ENCODE peak calls at places on chromosomes 7 and 10, in ten cellular contexts. One of them, this sample, is unnamed.

GRCh38 chr10:65419629-65420028 is 1506.2 kb upstream of the LRRTM3 start:
- DNase-seq in pancreas: no peak
- DNase-seq in substantia nigra: no peak
- DNase-seq in AG04450: no peak
- DNase-seq in CD4-positive, alpha-beta T cell: no peak
- DNase-seq in tibial artery: no peak
- DNase-seq in right lobe of liver: no peak
- DNase-seq in fibroblast of lung: no peak
- DNase-seq in suprapubic skin: no peak
- DNase-seq in OCI-LY7: no peak
- DNase-seq in this sample: no peak

GRCh38 chr10:52818019-52818418 is 45.4 kb upstream of the MBL2 start:
- DNase-seq in pancreas: no peak
- DNase-seq in substantia nigra: no peak
- DNase-seq in AG04450: no peak
- DNase-seq in CD4-positive, alpha-beta T cell: no peak
- DNase-seq in tibial artery: no peak
- DNase-seq in right lobe of liver: no peak
- DNase-seq in fibroblast of lung: peak
- DNase-seq in suprapubic skin: no peak
- DNase-seq in OCI-LY7: peak
- DNase-seq in this sample: peak

GRCh38 chr7:47153571-47153970 is 428.3 kb downstream of the TNS3 start:
- DNase-seq in pancreas: peak
- DNase-seq in substantia nigra: no peak
- DNase-seq in AG04450: no peak
- DNase-seq in CD4-positive, alpha-beta T cell: no peak
- DNase-seq in tibial artery: no peak
- DNase-seq in right lobe of liver: peak
- DNase-seq in fibroblast of lung: no peak
- DNase-seq in suprapubic skin: no peak
- DNase-seq in OCI-LY7: peak
- DNase-seq in this sample: no peak

GRCh38 chr10:69438531-69439349 is 12.5 kb upstream of the TSPAN15 start:
- DNase-seq in pancreas: no peak
- DNase-seq in substantia nigra: no peak
- DNase-seq in AG04450: no peak
- DNase-seq in CD4-positive, alpha-beta T cell: no peak
- DNase-seq in tibial artery: no peak
- DNase-seq in right lobe of liver: no peak
- DNase-seq in fibroblast of lung: peak
- DNase-seq in suprapubic skin: peak
- DNase-seq in OCI-LY7: no peak
- DNase-seq in this sample: no peak

GRCh38 chr7:139452948-139453672 is 30.4 kb downstream of the KLRG2 start:
- DNase-seq in pancreas: no peak
- DNase-seq in substantia nigra: no peak
- DNase-seq in AG04450: no peak
- DNase-seq in CD4-positive, alpha-beta T cell: no peak
- DNase-seq in tibial artery: no peak
- DNase-seq in right lobe of liver: no peak
- DNase-seq in fibroblast of lung: peak
- DNase-seq in suprapubic skin: no peak
- DNase-seq in OCI-LY7: no peak
- DNase-seq in this sample: no peak

GRCh38 chr10:111936143-111936542 is 247.4 kb downstream of the GPAM start:
- DNase-seq in pancreas: no peak
- DNase-seq in substantia nigra: no peak
- DNase-seq in AG04450: no peak
- DNase-seq in CD4-positive, alpha-beta T cell: no peak
- DNase-seq in tibial artery: no peak
- DNase-seq in right lobe of liver: no peak
- DNase-seq in fibroblast of lung: no peak
- DNase-seq in suprapubic skin: no peak
- DNase-seq in OCI-LY7: no peak
- DNase-seq in this sample: no peak

GRCh38 chr7:46685051-46685450 is 764.0 kb upstream of the IGFBP3 start:
- DNase-seq in pancreas: peak
- DNase-seq in substantia nigra: no peak
- DNase-seq in AG04450: no peak
- DNase-seq in CD4-positive, alpha-beta T cell: no peak
- DNase-seq in tibial artery: no peak
- DNase-seq in right lobe of liver: no peak
- DNase-seq in fibroblast of lung: no peak
- DNase-seq in suprapubic skin: no peak
- DNase-seq in OCI-LY7: peak
- DNase-seq in this sample: no peak

GRCh38 chr7:45070254-45070642 is 18.5 kb downstream of the NACAD start:
- DNase-seq in pancreas: no peak
- DNase-seq in substantia nigra: no peak
- DNase-seq in AG04450: no peak
- DNase-seq in CD4-positive, alpha-beta T cell: no peak
- DNase-seq in tibial artery: no peak
- DNase-seq in right lobe of liver: no peak
- DNase-seq in fibroblast of lung: no peak
- DNase-seq in suprapubic skin: no peak
- DNase-seq in OCI-LY7: no peak
- DNase-seq in this sample: no peak

GRCh38 chr10:123009105-123009805 is 449 bp downstream of the ACADSB start:
- DNase-seq in pancreas: no peak
- DNase-seq in substantia nigra: no peak
- DNase-seq in AG04450: no peak
- DNase-seq in CD4-positive, alpha-beta T cell: peak
- DNase-seq in tibial artery: peak
- DNase-seq in right lobe of liver: peak
- DNase-seq in fibroblast of lung: peak
- DNase-seq in suprapubic skin: peak
- DNase-seq in OCI-LY7: peak
- DNase-seq in this sample: no peak

GRCh38 chr10:35739998-35740397 is 97.9 kb upstream of the FZD8 start:
- DNase-seq in pancreas: no peak
- DNase-seq in substantia nigra: no peak
- DNase-seq in AG04450: no peak
- DNase-seq in CD4-positive, alpha-beta T cell: no peak
- DNase-seq in tibial artery: no peak
- DNase-seq in right lobe of liver: no peak
- DNase-seq in fibroblast of lung: no peak
- DNase-seq in suprapubic skin: no peak
- DNase-seq in OCI-LY7: no peak
- DNase-seq in this sample: no peak

GRCh38 chr10:100436255-100436654 is 26.6 kb upstream of the WNT8B start:
- DNase-seq in pancreas: no peak
- DNase-seq in substantia nigra: no peak
- DNase-seq in AG04450: no peak
- DNase-seq in CD4-positive, alpha-beta T cell: no peak
- DNase-seq in tibial artery: no peak
- DNase-seq in right lobe of liver: no peak
- DNase-seq in fibroblast of lung: no peak
- DNase-seq in suprapubic skin: no peak
- DNase-seq in OCI-LY7: no peak
- DNase-seq in this sample: no peak

GRCh38 chr10:95264227-95265051 is 26.4 kb downstream of the PDLIM1 start:
- DNase-seq in pancreas: no peak
- DNase-seq in substantia nigra: no peak
- DNase-seq in AG04450: no peak
- DNase-seq in CD4-positive, alpha-beta T cell: no peak
- DNase-seq in tibial artery: no peak
- DNase-seq in right lobe of liver: no peak
- DNase-seq in fibroblast of lung: no peak
- DNase-seq in suprapubic skin: no peak
- DNase-seq in OCI-LY7: no peak
- DNase-seq in this sample: peak

GRCh38 chr7:107622429-107622828 is 38.2 kb upstream of the SLC26A4 start:
- DNase-seq in pancreas: no peak
- DNase-seq in substantia nigra: no peak
- DNase-seq in AG04450: peak
- DNase-seq in CD4-positive, alpha-beta T cell: no peak
- DNase-seq in tibial artery: no peak
- DNase-seq in right lobe of liver: no peak
- DNase-seq in fibroblast of lung: peak
- DNase-seq in suprapubic skin: no peak
- DNase-seq in OCI-LY7: no peak
- DNase-seq in this sample: peak

GRCh38 chr7:140694592-140694991 is 1.9 kb upstream of the NDUFB2 start:
- DNase-seq in pancreas: no peak
- DNase-seq in substantia nigra: no peak
- DNase-seq in AG04450: no peak
- DNase-seq in CD4-positive, alpha-beta T cell: no peak
- DNase-seq in tibial artery: no peak
- DNase-seq in right lobe of liver: no peak
- DNase-seq in fibroblast of lung: no peak
- DNase-seq in suprapubic skin: no peak
- DNase-seq in OCI-LY7: no peak
- DNase-seq in this sample: no peak

GRCh38 chr7:44853391-44853790 is 5.5 kb upstream of the H2AZ2 start:
- DNase-seq in pancreas: no peak
- DNase-seq in substantia nigra: no peak
- DNase-seq in AG04450: no peak
- DNase-seq in CD4-positive, alpha-beta T cell: no peak
- DNase-seq in tibial artery: no peak
- DNase-seq in right lobe of liver: no peak
- DNase-seq in fibroblast of lung: no peak
- DNase-seq in suprapubic skin: no peak
- DNase-seq in OCI-LY7: no peak
- DNase-seq in this sample: peak

GRCh38 chr10:30979956-30980355 is 51.7 kb downstream of the ZNF438 start:
- DNase-seq in pancreas: no peak
- DNase-seq in substantia nigra: no peak
- DNase-seq in AG04450: no peak
- DNase-seq in CD4-positive, alpha-beta T cell: no peak
- DNase-seq in tibial artery: no peak
- DNase-seq in right lobe of liver: no peak
- DNase-seq in fibroblast of lung: no peak
- DNase-seq in suprapubic skin: no peak
- DNase-seq in OCI-LY7: no peak
- DNase-seq in this sample: no peak

GRCh38 chr10:109924100-109924499 is 789 bp upstream of the XPNPEP1 start:
- DNase-seq in pancreas: no peak
- DNase-seq in substantia nigra: no peak
- DNase-seq in AG04450: no peak
- DNase-seq in CD4-positive, alpha-beta T cell: no peak
- DNase-seq in tibial artery: no peak
- DNase-seq in right lobe of liver: no peak
- DNase-seq in fibroblast of lung: no peak
- DNase-seq in suprapubic skin: no peak
- DNase-seq in OCI-LY7: no peak
- DNase-seq in this sample: no peak

GRCh38 chr10:93462881-93463280 is 19.3 kb downstream of the MYOF start:
- DNase-seq in pancreas: no peak
- DNase-seq in substantia nigra: no peak
- DNase-seq in AG04450: no peak
- DNase-seq in CD4-positive, alpha-beta T cell: no peak
- DNase-seq in tibial artery: no peak
- DNase-seq in right lobe of liver: no peak
- DNase-seq in fibroblast of lung: peak
- DNase-seq in suprapubic skin: no peak
- DNase-seq in OCI-LY7: peak
- DNase-seq in this sample: no peak

GRCh38 chr7:134333943-134334342 is 17.2 kb upstream of the SLC35B4 start:
- DNase-seq in pancreas: no peak
- DNase-seq in substantia nigra: no peak
- DNase-seq in AG04450: no peak
- DNase-seq in CD4-positive, alpha-beta T cell: no peak
- DNase-seq in tibial artery: no peak
- DNase-seq in right lobe of liver: no peak
- DNase-seq in fibroblast of lung: no peak
- DNase-seq in suprapubic skin: no peak
- DNase-seq in OCI-LY7: no peak
- DNase-seq in this sample: no peak

GRCh38 chr7:63876707-63877322 is 121.8 kb upstream of the ZNF722 start:
- DNase-seq in pancreas: no peak
- DNase-seq in substantia nigra: no peak
- DNase-seq in AG04450: no peak
- DNase-seq in CD4-positive, alpha-beta T cell: no peak
- DNase-seq in tibial artery: no peak
- DNase-seq in right lobe of liver: no peak
- DNase-seq in fibroblast of lung: no peak
- DNase-seq in suprapubic skin: no peak
- DNase-seq in OCI-LY7: no peak
- DNase-seq in this sample: no peak
- H3K27ac ChIP-seq in pancreas: no peak
- H3K27ac ChIP-seq in substantia nigra: no peak
- H3K27ac ChIP-seq in AG04450: no peak
- H3K27ac ChIP-seq in CD4-positive, alpha-beta T cell: no peak
- H3K27ac ChIP-seq in tibial artery: no peak
- H3K27ac ChIP-seq in right lobe of liver: no peak
- H3K27ac ChIP-seq in fibroblast of lung: no peak
- H3K27ac ChIP-seq in suprapubic skin: no peak
- H3K27ac ChIP-seq in OCI-LY7: no peak
- H3K27ac ChIP-seq in this sample: no peak

GRCh38 chr7:151823783-151824182 is 53.1 kb downstream of the PRKAG2 start:
- DNase-seq in pancreas: no peak
- DNase-seq in substantia nigra: no peak
- DNase-seq in AG04450: no peak
- DNase-seq in CD4-positive, alpha-beta T cell: no peak
- DNase-seq in tibial artery: no peak
- DNase-seq in right lobe of liver: no peak
- DNase-seq in fibroblast of lung: peak
- DNase-seq in suprapubic skin: no peak
- DNase-seq in OCI-LY7: no peak
- DNase-seq in this sample: no peak
- H3K27ac ChIP-seq in pancreas: no peak
- H3K27ac ChIP-seq in substantia nigra: no peak
- H3K27ac ChIP-seq in AG04450: no peak
- H3K27ac ChIP-seq in CD4-positive, alpha-beta T cell: no peak
- H3K27ac ChIP-seq in tibial artery: no peak
- H3K27ac ChIP-seq in right lobe of liver: peak
- H3K27ac ChIP-seq in fibroblast of lung: no peak
- H3K27ac ChIP-seq in suprapubic skin: no peak
- H3K27ac ChIP-seq in OCI-LY7: no peak
- H3K27ac ChIP-seq in this sample: no peak

GRCh38 chr7:128826512-128826911 is 3.7 kb upstream of the FLNC start:
- DNase-seq in pancreas: no peak
- DNase-seq in substantia nigra: no peak
- DNase-seq in AG04450: no peak
- DNase-seq in CD4-positive, alpha-beta T cell: no peak
- DNase-seq in tibial artery: no peak
- DNase-seq in right lobe of liver: no peak
- DNase-seq in fibroblast of lung: no peak
- DNase-seq in suprapubic skin: no peak
- DNase-seq in OCI-LY7: no peak
- DNase-seq in this sample: no peak
- H3K27ac ChIP-seq in pancreas: no peak
- H3K27ac ChIP-seq in substantia nigra: no peak
- H3K27ac ChIP-seq in AG04450: peak
- H3K27ac ChIP-seq in CD4-positive, alpha-beta T cell: no peak
- H3K27ac ChIP-seq in tibial artery: no peak
- H3K27ac ChIP-seq in right lobe of liver: no peak
- H3K27ac ChIP-seq in fibroblast of lung: no peak
- H3K27ac ChIP-seq in suprapubic skin: no peak
- H3K27ac ChIP-seq in OCI-LY7: no peak
- H3K27ac ChIP-seq in this sample: no peak

DNA sequence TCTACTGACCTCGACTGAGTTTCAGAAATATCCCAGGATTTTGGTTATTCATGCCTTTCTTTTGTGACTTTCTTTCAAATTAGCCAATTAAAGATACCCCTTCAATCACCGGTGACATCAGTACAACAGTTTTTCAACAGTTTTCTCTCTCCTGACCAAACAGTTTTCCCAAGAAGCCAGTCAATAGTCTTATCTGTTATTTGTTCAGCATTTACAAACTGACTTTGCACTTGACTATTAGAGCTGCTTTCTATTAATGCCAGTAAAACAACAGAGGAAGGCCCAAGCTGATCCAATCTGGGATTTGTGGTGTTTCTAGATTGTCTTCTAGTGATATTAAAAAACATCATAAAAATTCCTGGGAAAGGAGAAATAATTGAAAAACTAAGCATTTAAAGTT is 35.9 kb downstream of the NRBF2 start:
- DNase-seq in pancreas: no peak
- DNase-seq in substantia nigra: no peak
- DNase-seq in AG04450: no peak
- DNase-seq in CD4-positive, alpha-beta T cell: no peak
- DNase-seq in tibial artery: no peak
- DNase-seq in right lobe of liver: no peak
- DNase-seq in fibroblast of lung: no peak
- DNase-seq in suprapubic skin: no peak
- DNase-seq in OCI-LY7: no peak
- DNase-seq in this sample: no peak
- H3K27ac ChIP-seq in pancreas: no peak
- H3K27ac ChIP-seq in substantia nigra: no peak
- H3K27ac ChIP-seq in AG04450: no peak
- H3K27ac ChIP-seq in CD4-positive, alpha-beta T cell: no peak
- H3K27ac ChIP-seq in tibial artery: peak
- H3K27ac ChIP-seq in right lobe of liver: no peak
- H3K27ac ChIP-seq in fibroblast of lung: no peak
- H3K27ac ChIP-seq in suprapubic skin: no peak
- H3K27ac ChIP-seq in OCI-LY7: no peak
- H3K27ac ChIP-seq in this sample: no peak

This sample was measured in epithelial cell of prostate.